ENCODE peak calls at places on chromosomes 5 and 9, in eight cellular contexts. Y, K, H, L, F, R, C and O are unnamed samples.

GRCh38 chr5:92916036-92916435 is 665.0 kb downstream of the NR2F1-AS1 start:
- DNase-seq in F (peak; percentile 6), H (no peak), K (no peak), L (no peak), R (no peak), C (no peak), Y (no peak), O (no peak)

GRCh38 chr9:6106576-6107339 is 91.3 kb upstream of the RANBP6 start:
- DNase-seq in C (peak; percentile 90), K (peak; percentile 70), L (no peak), R (no peak), H (peak; percentile 32), F (peak; percentile 70), Y (peak; percentile 22), O (peak; percentile 39)

GRCh38 chr5:132589467-132589866 is 32.7 kb downstream of the RAD50 start:
- DNase-seq in R (no peak), C (no peak), H (no peak), L (no peak), F (no peak), Y (no peak), K (no peak), O (no peak)

GRCh38 chr5:59832577-59833301 is 60.8 kb downstream of the PDE4D start:
- DNase-seq in C (no peak), L (no peak), F (no peak), R (no peak), H (no peak), Y (no peak), K (no peak), O (no peak)

GRCh38 chr5:180166168-180166567 is 42.8 kb downstream of the RASGEF1C start:
- DNase-seq in C (no peak), K (no peak), H (no peak), R (no peak), L (no peak), Y (no peak), F (no peak), O (no peak)

GRCh38 chr9:127899200-127899943 is at the start of gene ST6GALNAC6:
- DNase-seq in C (peak; percentile 72), K (peak; percentile 92), R (peak; percentile 64), L (peak; percentile 83), F (peak; percentile 56), Y (peak; percentile 70), H (peak; percentile 59), O (no peak)

GRCh38 chr5:177471610-177472356 is 1.7 kb downstream of the DBN1 start:
- DNase-seq in H (no peak), L (no peak), C (no peak), Y (no peak), F (no peak), R (peak; percentile 56), K (no peak), O (no peak)

GRCh38 chr9:20504930-20505329 is 117.4 kb downstream of the MLLT3 start:
- DNase-seq in R (peak; percentile 26), F (no peak), Y (no peak), H (no peak), L (no peak), C (no peak), K (no peak), O (no peak)

GRCh38 chr5:157506981-157507780 is 47.2 kb downstream of the NIPAL4 start:
- DNase-seq in R (no peak), F (peak; percentile 22), Y (peak; percentile 52), H (no peak), C (no peak), K (no peak), L (no peak), O (no peak)

GRCh38 chr5:101160002-101160401 is 256.9 kb upstream of the ST8SIA4 start:
- DNase-seq in R (no peak), H (no peak), Y (no peak), F (no peak), L (no peak), C (no peak), K (no peak), O (no peak)

GRCh38 chr5:138954257-138955012 is 79.3 kb upstream of the LRRTM2 start:
- DNase-seq in R (no peak), K (no peak), H (no peak), C (no peak), Y (no peak), L (peak; percentile 62), F (no peak), O (no peak)

GRCh38 chr5:115641948-115642347 is 16.1 kb upstream of the TMED7 start:
- DNase-seq in L (no peak), R (no peak), Y (no peak), K (no peak), C (no peak), F (no peak), H (no peak), O (no peak)

GRCh38 chr5:68468322-68468721 is 252.8 kb downstream of the PIK3R1 start:
- DNase-seq in H (no peak), F (no peak), K (no peak), R (no peak), Y (no peak), L (no peak), C (no peak), O (no peak)

GRCh38 chr5:118558871-118559270 is 429.5 kb downstream of the DTWD2 start:
- DNase-seq in R (no peak), L (no peak), Y (no peak), K (no peak), F (peak; percentile 47), H (no peak), C (no peak), O (no peak)

GRCh38 chr5:142587354-142587965 is 98.4 kb downstream of the FGF1 start:
- DNase-seq in Y (peak; percentile 30), K (peak; percentile 68), H (peak; percentile 18), L (no peak), C (peak; percentile 42), F (peak; percentile 23), R (no peak), O (peak; percentile 45)

GRCh38 chr5:17492770-17493169 is 5.3 kb upstream of the TAF11L2 start:
- DNase-seq in K (no peak), C (no peak), R (no peak), F (no peak), L (no peak), H (no peak), Y (no peak), O (no peak)

GRCh38 chr9:119117409-119117808 is 251.8 kb downstream of the BRINP1 start:
- DNase-seq in L (no peak), C (no peak), R (no peak), Y (no peak), H (no peak), F (no peak), K (no peak), O (no peak)
- H3K9me3 ChIP-seq in L (no peaks in the 10 kb centered on the region), C (no peaks in the 10 kb centered on the region), R (no peaks in the 10 kb centered on the region), Y (no peaks in the 10 kb centered on the region), H (no peaks in the 10 kb centered on the region), F (peaks cover 2% of the 10 kb centered on the region), K (no peaks in the 10 kb centered on the region), O (no peaks in the 10 kb centered on the region)

DNA sequence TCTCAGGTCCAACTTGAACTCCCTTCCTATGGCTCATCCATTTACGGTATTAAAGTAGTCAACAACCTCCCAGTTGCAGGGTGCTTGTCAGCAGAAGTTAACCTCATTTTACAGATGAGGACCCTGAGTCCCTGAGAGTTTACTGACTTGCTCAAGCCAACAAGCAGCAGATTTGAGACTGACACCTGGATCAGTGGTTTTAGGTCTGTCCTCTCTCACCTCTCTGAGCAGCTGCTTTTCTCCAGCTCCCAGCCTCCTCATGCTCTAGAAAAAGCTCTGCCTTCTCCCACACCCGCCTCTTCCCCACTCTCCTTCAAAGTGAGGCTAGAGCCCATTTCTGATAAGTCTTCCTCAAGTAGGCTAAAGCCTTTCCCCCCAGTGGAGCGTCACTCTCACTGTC is 56.4 kb downstream of the GABBR2 start:
- DNase-seq in K (no peak), L (peak; percentile 3), Y (no peak), C (no peak), H (no peak), F (no peak), R (no peak), O (no peak)
- H3K4me1 ChIP-seq in K (no peaks in the 10 kb centered on the region), L (no peaks in the 10 kb centered on the region), Y (no peaks in the 10 kb centered on the region), C (no peaks in the 10 kb centered on the region), H (peaks cover 8% of the 10 kb centered on the region), F (no peaks in the 10 kb centered on the region), R (no peaks in the 10 kb centered on the region), O (peaks cover 2% of the 10 kb centered on the region)

DNA sequence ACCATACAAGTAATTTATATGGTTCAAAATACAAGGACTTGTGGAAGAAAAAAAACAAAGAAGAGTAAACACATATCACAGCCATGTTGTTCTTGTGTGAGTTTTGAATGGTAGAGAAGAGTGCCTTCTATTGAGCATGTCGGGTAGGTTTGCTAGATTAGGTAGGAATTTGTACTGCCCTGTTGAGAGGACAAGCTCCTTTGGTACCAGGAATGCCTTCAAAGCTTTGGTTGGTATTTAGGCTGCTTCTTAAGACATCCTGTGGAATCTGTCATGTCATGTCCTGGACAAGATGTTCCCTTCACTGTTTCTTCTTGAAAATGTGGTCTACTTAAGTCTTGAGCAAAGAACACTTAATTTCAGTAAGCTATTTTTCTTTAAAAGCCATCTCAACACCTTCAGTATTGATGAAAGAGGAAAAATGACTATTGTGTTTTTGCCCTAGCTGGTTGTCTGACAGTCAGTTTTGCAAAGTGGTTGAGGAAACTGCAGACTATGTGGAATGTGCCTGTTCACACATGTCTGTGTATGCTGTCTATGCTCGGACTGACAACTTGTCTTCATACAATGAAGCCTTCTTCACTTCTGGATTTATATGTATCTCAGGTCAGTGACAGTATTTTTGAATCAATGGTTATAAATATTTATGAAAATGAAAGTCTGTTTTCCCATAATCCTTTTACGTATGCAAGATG is 296.8 kb downstream of the ADGRV1 start:
- DNase-seq in R (no peak), L (no peak), K (no peak), C (no peak), Y (no peak), H (no peak), F (no peak), O (no peak)
- H3K9me3 ChIP-seq in R (no peaks in the 10 kb centered on the region), L (no peaks in the 10 kb centered on the region), K (no peaks in the 10 kb centered on the region), C (no peaks in the 10 kb centered on the region), Y (no peaks in the 10 kb centered on the region), H (no peaks in the 10 kb centered on the region), F (no peaks in the 10 kb centered on the region), O (no peaks in the 10 kb centered on the region)

GRCh38 chr9:136851941-136852663 is at the start of gene MAMDC4:
- DNase-seq in F (no peak), L (no peak), C (no peak), K (no peak), Y (peak; percentile 27), H (no peak), R (no peak), O (no peak)

GRCh38 chr9:136850866-136851775 is 1.0 kb upstream of the MAMDC4 start:
- DNase-seq in F (no peak), R (no peak), C (no peak), Y (no peak), L (no peak), H (no peak), K (no peak), O (no peak)

GRCh38 chr9:136849038-136849959 is at the start of gene PHPT1:
- DNase-seq in H (peak; percentile 98), F (peak; percentile 98), Y (peak; percentile 99), C (peak; percentile 98), R (peak; percentile 96), K (peak; percentile 99), L (peak; percentile 99), O (peak; percentile 89)

GRCh38 chr9:136848393-136849037 is 694 bp upstream of the PHPT1 start:
- DNase-seq in C (peak; percentile 54), H (peak; percentile 27), R (no peak), L (no peak), K (peak; percentile 64), F (peak; percentile 31), Y (peak; percentile 46), O (no peak)

GRCh38 chr9:136849960-136850865 is 1.0 kb downstream of the PHPT1 start:
- DNase-seq in H (peak; percentile 46), C (no peak), K (no peak), F (no peak), L (no peak), R (no peak), Y (no peak), O (no peak)
- H3K4me1 ChIP-seq in H (peaks cover 19% of the 10 kb centered on the region), C (peaks cover 6% of the 10 kb centered on the region), K (peaks cover 5% of the 10 kb centered on the region), F (peaks cover 19% of the 10 kb centered on the region), L (peaks cover 8% of the 10 kb centered on the region), R (peaks cover 29% of the 10 kb centered on the region), Y (peaks cover 2% of the 10 kb centered on the region), O (peaks cover 7% of the 10 kb centered on the region)